ENCODE peak calls at places on chromosomes 16 and 17, in eight cellular contexts. C is BJ, P is germinal center, Q is GM19239, L is mucosa of gallbladder, E is left cardiac atrium, S is hepatocyte, N is A549. O is an unnamed sample.

GRCh38 chr17:77161953-77162352 is 21.2 kb downstream of the SEC14L1 start:
- DNase-seq in C (no peak), P (no peak), Q (no peak), L (no peak), E (no peak), S (no peak), N (no peak), O (no peak)

GRCh38 chr17:74201250-74201649 is 2.2 kb upstream of the RPL38 start:
- DNase-seq in C (no peak), P (no peak), Q (no peak), L (no peak), E (no peak), S (no peak), N (no peak), O (no peak)

GRCh38 chr17:56824503-56824902 is 9.2 kb downstream of the C17orf67 start:
- DNase-seq in C (no peak), P (no peak), Q (no peak), L (no peak), E (no peak), S (no peak), N (no peak), O (no peak)

GRCh38 chr16:67928561-67929364 is 2.9 kb downstream of the CTRL start:
- DNase-seq in C (no peak), P (peak; percentile 88), Q (peak; percentile 78), L (peak; percentile 66), E (peak; percentile 69), S (peak; percentile 80), N (peak; percentile 91), O (peak; percentile 69)

GRCh38 chr16:21618261-21618660 is 18.9 kb downstream of the METTL9 start:
- DNase-seq in C (no peak), P (no peak), Q (no peak), L (no peak), E (no peak), S (no peak), N (no peak), O (no peak)

GRCh38 chr17:48330386-48330785 is 99.6 kb downstream of the SKAP1 start:
- DNase-seq in C (no peak), P (no peak), Q (no peak), L (no peak), E (no peak), S (no peak), N (no peak), O (no peak)

GRCh38 chr16:85227262-85227923 is 115.1 kb upstream of the CIBAR2 start:
- DNase-seq in C (no peak), P (no peak), Q (peak; percentile 84), L (no peak), E (no peak), S (no peak), N (no peak), O (no peak)

GRCh38 chr16:73196670-73197069 is 148.7 kb upstream of the ZFHX3 start:
- DNase-seq in C (no peak), P (peak; percentile 63), Q (peak; percentile 49), L (peak; percentile 75), E (peak; percentile 74), S (peak; percentile 72), N (peak; percentile 80), O (peak; percentile 70)

GRCh38 chr16:73152731-73153130 is 104.8 kb upstream of the ZFHX3 start:
- DNase-seq in C (no peak), P (no peak), Q (no peak), L (no peak), E (no peak), S (peak; percentile 32), N (no peak), O (peak; percentile 48)

GRCh38 chr17:50925296-50925891 is 59.2 kb upstream of the TOB1 start:
- DNase-seq in C (no peak), P (no peak), Q (no peak), L (no peak), E (no peak), S (no peak), N (no peak), O (no peak)

GRCh38 chr17:39596543-39597267 is 11.0 kb downstream of the NEUROD2 start:
- DNase-seq in C (no peak), P (no peak), Q (no peak), L (no peak), E (no peak), S (no peak), N (no peak), O (no peak)

GRCh38 chr17:36993227-36993626 is 44.5 kb downstream of the AATF start:
- DNase-seq in C (no peak), P (no peak), Q (no peak), L (no peak), E (no peak), S (no peak), N (no peak), O (no peak)

GRCh38 chr16:84117482-84117843 is 721 bp upstream of the MBTPS1 start:
- DNase-seq in C (no peak), P (peak; percentile 49), Q (peak; percentile 10), L (no peak), E (no peak), S (no peak), N (peak; percentile 28), O (no peak)

GRCh38 chr16:85055503-85056210 is 28.1 kb downstream of the KIAA0513 start:
- DNase-seq in C (no peak), P (peak; percentile 13), Q (peak; percentile 71), L (peak; percentile 76), E (no peak), S (peak; percentile 21), N (no peak), O (peak; percentile 32)

GRCh38 chr17:58541249-58541648 is 26.8 kb upstream of the MTMR4 start:
- DNase-seq in C (no peak), P (no peak), Q (no peak), L (no peak), E (no peak), S (no peak), N (no peak), O (no peak)

GRCh38 chr16:87860553-87861299 is 8.6 kb downstream of the SLC7A5 start:
- DNase-seq in C (peak; percentile 37), P (no peak), Q (no peak), L (no peak), E (no peak), S (no peak), N (peak; percentile 27), O (peak; percentile 84)

GRCh38 chr17:19332371-19333131 is 30.0 kb downstream of the B9D1 start:
- DNase-seq in C (no peak), P (no peak), Q (no peak), L (no peak), E (no peak), S (no peak), N (no peak), O (no peak)

GRCh38 chr16:11994187-11995119 is 17.9 kb downstream of the SNX29 start:
- DNase-seq in C (no peak), P (no peak), Q (no peak), L (peak; percentile 48), E (peak; percentile 33), S (no peak), N (no peak), O (peak; percentile 35)

GRCh38 chr17:58318065-58318481 is 10.5 kb downstream of the TSPOAP1 start:
- DNase-seq in C (no peak), P (no peak), Q (no peak), L (no peak), E (peak; percentile 15), S (no peak), N (no peak), O (no peak)

GRCh38 chr16:11495066-11495407 is 91.7 kb downstream of the LITAF start:
- DNase-seq in C (no peak), P (no peak), Q (no peak), L (no peak), E (no peak), S (no peak), N (no peak), O (no peak)

GRCh38 chr17:47896672-47897490 is 845 bp downstream of the SP2 start:
- DNase-seq in C (no peak), P (no peak), Q (no peak), L (no peak), E (no peak), S (no peak), N (no peak), O (no peak)

GRCh38 chr16:2471016-2471652 is at the start of gene NTN3:
- DNase-seq in C (no peak), P (no peak), Q (no peak), L (no peak), E (no peak), S (peak; percentile 84), N (no peak), O (no peak)

GRCh38 chr17:55294042-55294751 is 29.4 kb downstream of the HLF start:
- DNase-seq in C (peak; percentile 18), P (no peak), Q (no peak), L (no peak), E (no peak), S (no peak), N (no peak), O (no peak)

GRCh38 chr16:5906351-5906750 is 808.8 kb upstream of the EEF2KMT start:
- DNase-seq in C (no peak), P (no peak), Q (no peak), L (no peak), E (no peak), S (no peak), N (no peak), O (no peak)

GRCh38 chr17:81391964-81392908 is 3.0 kb upstream of the BAHCC1 start:
- DNase-seq in C (no peak), P (no peak), Q (no peak), L (no peak), E (no peak), S (peak; percentile 68), N (no peak), O (no peak)

GRCh38 chr17:36205637-36206458 is 5.0 kb upstream of the CCL4L2 start:
- DNase-seq in C (no peak), P (no peak), Q (no peak), L (no peak), E (no peak), S (no peak), N (no peak), O (no peak)

GRCh38 chr16:3149630-3150345 is 15.0 kb downstream of the ZNF213 start:
- DNase-seq in C (no peak), P (peak; percentile 60), Q (no peak), L (peak; percentile 66), E (peak; percentile 80), S (peak; percentile 90), N (peak; percentile 78), O (no peak)

GRCh38 chr17:73641779-73642580 is 2.3 kb downstream of the SDK2 start:
- DNase-seq in C (no peak), P (no peak), Q (no peak), L (no peak), E (no peak), S (no peak), N (no peak), O (no peak)

GRCh38 chr16:50050802-50051201 is 15.0 kb upstream of the HEATR3 start:
- DNase-seq in C (no peak), P (no peak), Q (no peak), L (no peak), E (no peak), S (no peak), N (no peak), O (no peak)

GRCh38 chr16:64339052-64339770 is 782.7 kb downstream of the CDH11 start:
- DNase-seq in C (peak; percentile 84), P (no peak), Q (no peak), L (no peak), E (no peak), S (no peak), N (no peak), O (no peak)

GRCh38 chr16:21301895-21302291 is 23.8 kb upstream of the CRYM start:
- DNase-seq in C (no peak), P (no peak), Q (no peak), L (no peak), E (no peak), S (no peak), N (no peak), O (no peak)

GRCh38 chr17:79521225-79521624 is 89.6 kb downstream of the RBFOX3 start:
- DNase-seq in C (no peak), P (no peak), Q (no peak), L (no peak), E (no peak), S (no peak), N (no peak), O (no peak)

GRCh38 chr16:51665599-51665998 is 514.5 kb upstream of the SALL1 start:
- DNase-seq in C (no peak), P (no peak), Q (no peak), L (no peak), E (no peak), S (no peak), N (no peak), O (no peak)

GRCh38 chr17:78879679-78880186 is 23.3 kb downstream of the CEP295NL start:
- DNase-seq in C (peak; percentile 82), P (no peak), Q (no peak), L (peak; percentile 67), E (peak; percentile 85), S (peak; percentile 66), N (no peak), O (no peak)

O was measured in HepG2.